ENCODE peak calls at places on chromosomes 6 and 20, in four cellular contexts. E, S, B and P are unnamed samples.

GRCh38 chr6:127900935-127901334 is at the start of gene THEMIS:
- DNase-seq in E (no peak), S (no peak), B (peak), P (no peak)

GRCh38 chr6:31538805-31539400 is 2.9 kb downstream of the DDX39B start:
- DNase-seq in E (no peak), S (no peak), B (no peak), P (no peak)

GRCh38 chr6:16391451-16391912 is 153.1 kb downstream of the GMPR start:
- DNase-seq in E (no peak), S (peak), B (no peak), P (no peak)

GRCh38 chr6:63764318-63764916 is 128.8 kb downstream of the PHF3 start:
- DNase-seq in E (no peak), S (peak), B (peak), P (peak)

GRCh38 chr6:153941768-153942167 is 97.3 kb upstream of the OPRM1 start:
- DNase-seq in E (no peak), S (no peak), B (peak), P (no peak)

GRCh38 chr6:44342052-44342451 is 398 bp upstream of the SPATS1 start:
- DNase-seq in E (no peak), S (no peak), B (no peak), P (no peak)

GRCh38 chr6:102995491-102995890 is 1602.0 kb downstream of the GRIK2 start:
- DNase-seq in E (no peak), S (no peak), B (no peak), P (no peak)

GRCh38 chr6:32105433-32105832 is 3.7 kb downstream of the TNXB start:
- DNase-seq in E (no peak), S (peak), B (no peak), P (no peak)

GRCh38 chr20:24446811-24447210 is 22.6 kb upstream of the SYNDIG1 start:
- DNase-seq in E (no peak), S (no peak), B (no peak), P (no peak)

GRCh38 chr20:62606551-62607201 is 35.6 kb upstream of the SLCO4A1 start:
- DNase-seq in E (peak), S (peak), B (peak), P (no peak)

GRCh38 chr6:7590918-7591302 is 912 bp downstream of the SNRNP48 start:
- DNase-seq in E (no peak), S (peak), B (peak), P (peak)

GRCh38 chr20:57061058-57061900 is 205.2 kb downstream of the BMP7 start:
- DNase-seq in E (no peak), S (peak), B (peak), P (peak)

GRCh38 chr20:57416296-57417022 is 25.3 kb downstream of the RBM38 start:
- DNase-seq in E (peak), S (no peak), B (no peak), P (no peak)

GRCh38 chr20:60559462-60559861 is 601.2 kb downstream of the CDH26 start:
- DNase-seq in E (no peak), S (no peak), B (no peak), P (no peak)

GRCh38 chr6:112831022-112831421 is 483.9 kb downstream of the RFPL4B start:
- DNase-seq in E (no peak), S (peak), B (no peak), P (no peak)

GRCh38 chr6:26240157-26240980 is 124.6 kb upstream of the BTN3A2 start:
- DNase-seq in E (peak), S (peak), B (peak), P (peak)

GRCh38 chr6:14371530-14371929 is 254.0 kb downstream of the CD83 start:
- DNase-seq in E (no peak), S (no peak), B (no peak), P (no peak)

GRCh38 chr6:167932468-167933276 is 64.8 kb upstream of the KIF25 start:
- DNase-seq in E (no peak), S (no peak), B (peak), P (no peak)

GRCh38 chr6:167934426-167934864 is 63.0 kb upstream of the KIF25 start:
- DNase-seq in E (no peak), S (peak), B (peak), P (no peak)

GRCh38 chr6:167937301-167937700 is 60.2 kb upstream of the KIF25 start:
- DNase-seq in E (no peak), S (no peak), B (no peak), P (no peak)

GRCh38 chr6:167933290-167933689 is 64.2 kb upstream of the KIF25 start:
- DNase-seq in E (no peak), S (no peak), B (no peak), P (no peak)

DNA sequence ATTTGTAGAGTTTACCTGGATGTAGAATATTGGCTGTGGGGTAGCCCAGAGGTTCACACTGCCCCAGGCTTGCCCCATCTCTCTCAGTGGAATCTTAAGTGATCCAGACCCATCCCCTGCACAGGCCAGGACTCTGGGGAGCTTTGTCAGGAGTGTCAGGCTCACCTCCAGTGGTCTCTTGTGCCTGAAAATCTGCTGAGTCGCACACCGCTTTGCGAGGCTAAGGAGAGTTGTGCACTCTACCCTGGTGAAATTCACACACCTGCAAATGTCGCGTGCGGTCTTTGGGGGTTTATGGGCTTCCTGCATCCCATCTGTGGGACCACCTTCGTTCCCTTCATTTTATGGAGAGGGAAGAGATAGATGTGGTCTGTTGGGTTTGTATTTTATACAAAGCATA is 63.6 kb upstream of the KIF25 start:
- DNase-seq in E (no peak), S (no peak), B (no peak), P (no peak)
- H3K4me3 ChIP-seq in E (no peak), S (no peak), B (no peak), P (no peak)

DNA sequence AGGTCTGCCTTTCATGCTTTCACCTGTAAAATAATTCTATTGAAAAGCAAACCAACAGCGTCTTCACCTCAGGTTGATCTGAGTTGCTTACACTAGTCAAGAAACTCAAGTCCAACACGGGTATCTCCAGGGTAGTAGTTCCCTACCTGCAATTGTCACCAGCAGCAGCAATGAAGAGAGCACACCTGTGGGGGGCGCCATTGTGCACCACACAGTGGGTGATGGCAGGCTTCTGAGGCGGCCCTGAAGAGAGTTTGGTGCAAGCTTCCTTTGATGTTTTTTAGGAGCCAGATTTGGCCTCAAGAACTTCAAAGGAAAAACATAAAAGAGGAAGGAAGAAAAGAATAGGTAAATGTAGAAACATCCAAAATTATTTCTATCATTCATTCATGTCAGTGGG is 45.1 kb downstream of the KIAA0319 start:
- DNase-seq in E (no peak), S (no peak), B (no peak), P (no peak)
- TF ChIP-seq CTCF in E (no peak), S (no peak), B (no peak), P (peak)

DNA sequence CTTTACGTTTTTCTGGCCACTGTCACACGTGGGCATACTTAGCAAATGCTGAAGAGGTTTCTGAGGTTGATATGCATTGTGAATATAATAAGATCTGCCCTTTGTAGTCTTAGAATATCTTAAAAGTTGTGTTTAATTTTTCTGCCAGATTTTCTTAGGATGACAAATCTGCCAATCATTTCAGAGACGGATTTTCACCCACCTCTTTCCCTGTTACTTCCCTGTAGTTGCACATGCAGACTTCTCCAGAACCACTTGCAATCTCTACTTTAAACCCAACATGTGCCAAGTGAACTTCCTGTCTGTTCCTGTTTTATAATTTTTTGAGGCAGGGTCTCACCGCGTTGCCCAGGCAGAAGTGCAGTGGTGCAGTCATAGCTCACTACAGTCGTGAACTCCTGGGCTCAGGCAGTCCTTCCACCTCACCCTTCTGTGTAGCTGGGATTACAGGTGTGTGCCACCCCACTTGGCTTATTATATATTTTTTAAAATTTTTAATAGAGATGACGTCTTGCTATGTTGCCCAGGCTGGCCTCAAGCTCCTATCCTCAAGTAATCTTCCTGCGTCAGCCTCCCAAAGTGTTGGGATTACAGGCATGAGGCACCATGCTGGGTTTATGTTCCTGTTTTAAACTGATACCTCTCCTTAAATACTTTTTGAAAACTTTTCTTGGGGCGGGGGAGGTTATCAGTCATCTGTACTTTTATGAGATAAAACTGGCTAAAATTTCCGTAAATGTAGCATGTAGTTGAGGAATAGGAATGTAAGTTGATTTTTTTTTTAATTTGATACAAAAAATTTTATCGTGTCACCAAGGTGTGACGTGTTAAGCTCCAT is 2.7 kb downstream of the IGF2R start:
- DNase-seq in E (no peak), S (no peak), B (no peak), P (no peak)
- H3K4me3 ChIP-seq in E (no peak), S (peak), B (no peak), P (no peak)

GRCh38 chr20:44736170-44737021 is 9.3 kb upstream of the KCNK15 start:
- DNase-seq in E (no peak), S (peak), B (peak), P (peak)

GRCh38 chr20:44733341-44734069 is 12.2 kb upstream of the KCNK15 start:
- DNase-seq in E (peak), S (peak), B (peak), P (peak)

GRCh38 chr20:44735816-44736169 is 9.9 kb upstream of the KCNK15 start:
- DNase-seq in E (no peak), S (no peak), B (no peak), P (no peak)

GRCh38 chr20:44737116-44737515 is 8.5 kb upstream of the KCNK15 start:
- DNase-seq in E (no peak), S (no peak), B (no peak), P (no peak)

GRCh38 chr20:44734938-44735337 is 10.7 kb upstream of the KCNK15 start:
- DNase-seq in E (no peak), S (peak), B (no peak), P (peak)
- TF ChIP-seq CTCF in E (no peak), S (peak), B (no peak), P (peak)

GRCh38 chr6:77463308-77463880 is at the start of gene HTR1B:
- DNase-seq in E (peak), S (no peak), B (peak), P (no peak)

GRCh38 chr6:77467038-77467437 is 3.7 kb upstream of the HTR1B start:
- DNase-seq in E (no peak), S (no peak), B (no peak), P (no peak)

GRCh38 chr6:77468939-77469338 is 5.6 kb upstream of the HTR1B start:
- DNase-seq in E (no peak), S (no peak), B (no peak), P (no peak)

GRCh38 chr6:77463881-77464867 is 883 bp upstream of the HTR1B start:
- DNase-seq in E (peak), S (no peak), B (no peak), P (no peak)

DNA sequence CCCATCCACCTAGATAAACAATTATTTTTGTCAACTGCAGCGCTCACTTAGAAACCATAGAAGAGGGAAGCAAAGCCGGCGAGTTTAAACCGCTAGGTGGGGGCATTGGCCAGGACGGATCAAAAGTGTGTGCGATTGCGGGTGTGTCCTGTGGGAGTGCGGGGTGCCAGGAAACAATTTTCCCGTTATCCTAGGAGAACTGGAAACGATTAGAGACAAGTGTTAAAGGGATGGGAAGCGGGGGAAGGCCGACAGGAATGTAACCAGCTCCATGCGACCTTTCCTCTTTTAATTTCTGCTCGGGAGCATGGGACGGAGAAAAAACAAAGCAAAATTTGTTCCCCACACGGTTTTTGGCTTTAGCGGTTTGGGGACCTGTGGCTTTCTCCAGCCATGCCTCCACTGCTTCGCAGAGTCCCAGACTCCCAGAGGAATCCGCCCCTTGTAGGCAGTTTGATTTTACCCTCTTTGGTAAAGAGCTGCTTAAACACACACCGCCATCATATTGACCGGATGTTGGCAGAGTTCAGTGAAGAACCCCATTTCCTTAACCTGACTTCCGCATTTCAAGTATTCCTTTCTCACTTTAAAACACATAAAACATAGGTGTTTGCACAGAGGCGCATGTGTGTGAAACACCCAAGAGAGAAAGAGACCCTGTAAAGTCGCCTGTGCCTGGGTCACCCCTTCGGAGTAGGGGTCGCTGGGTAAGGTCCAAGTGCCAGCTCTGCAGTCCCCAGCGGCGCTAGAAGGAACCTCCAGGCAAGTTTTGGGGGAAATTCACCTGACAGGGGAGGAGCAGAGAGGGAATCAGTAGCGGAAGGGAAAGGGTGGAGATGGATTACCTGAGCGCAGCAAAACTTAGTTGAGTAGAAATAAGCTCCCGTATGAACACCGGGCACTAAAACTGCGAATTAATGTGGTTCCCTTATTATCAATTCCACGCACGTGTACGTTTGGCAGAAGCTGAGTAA is 3.1 kb upstream of the HTR1B start:
- DNase-seq in E (peak), S (peak), B (peak), P (peak)
- H3K4me3 ChIP-seq in E (peak), S (peak), B (no peak), P (peak)

DNA sequence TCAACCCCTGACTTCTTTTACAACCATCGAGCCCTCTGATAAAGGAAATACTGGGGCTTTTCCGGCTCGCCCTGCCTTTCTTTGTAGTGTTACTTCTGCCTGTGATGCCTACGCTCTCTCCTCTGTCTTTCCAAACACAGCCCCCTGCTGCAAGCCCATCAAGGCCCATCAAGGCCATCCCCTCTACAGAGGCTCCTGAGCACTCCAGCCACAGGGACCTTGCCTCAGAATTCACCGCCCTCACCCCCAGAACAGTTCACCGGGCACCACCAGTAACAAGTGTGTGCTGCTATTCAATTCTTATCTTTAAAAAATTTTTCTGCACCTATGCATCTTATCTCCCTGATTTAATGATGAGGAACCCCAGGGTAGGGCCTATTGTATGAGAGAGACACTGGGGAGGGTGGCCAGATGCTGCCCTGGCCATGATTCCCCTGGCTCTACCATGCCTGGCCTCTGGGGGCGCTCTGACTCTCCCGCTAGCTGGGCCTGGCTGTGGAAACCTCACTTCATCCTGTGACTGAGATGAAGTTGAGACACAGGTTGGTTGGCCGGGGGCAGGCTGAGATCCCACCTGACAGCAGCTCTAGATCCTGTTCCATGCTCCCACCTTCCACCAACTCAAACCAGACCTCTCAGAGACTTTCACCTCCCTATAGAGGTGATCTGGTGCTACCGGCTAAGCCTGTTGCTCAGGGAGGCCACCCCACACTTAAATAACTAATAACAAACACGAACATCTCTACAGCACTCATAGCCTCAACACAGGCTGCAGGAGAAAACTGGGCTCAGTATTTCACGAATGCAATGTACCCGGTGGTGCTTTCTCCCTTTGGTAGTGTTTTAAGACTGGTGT is 19.2 kb upstream of the GLP1R start:
- DNase-seq in E (peak), S (peak), B (peak), P (peak)
- TF ChIP-seq CTCF in E (peak), S (peak), B (peak), P (peak)

GRCh38 chr6:151353795-151354194 is 37.6 kb downstream of the ZBTB2 start:
- DNase-seq in E (no peak), S (no peak), B (no peak), P (no peak)

GRCh38 chr6:151357758-151358436 is 33.5 kb downstream of the ZBTB2 start:
- DNase-seq in E (no peak), S (no peak), B (no peak), P (no peak)

GRCh38 chr6:151365233-151365632 is 26.1 kb downstream of the ZBTB2 start:
- DNase-seq in E (no peak), S (no peak), B (no peak), P (no peak)

GRCh38 chr6:151358475-151358874 is 32.9 kb downstream of the ZBTB2 start:
- DNase-seq in E (no peak), S (no peak), B (no peak), P (no peak)

GRCh38 chr6:151359486-151359885 is 31.9 kb downstream of the ZBTB2 start:
- DNase-seq in E (no peak), S (no peak), B (no peak), P (no peak)
- H3K4me3 ChIP-seq in E (no peak), S (no peak), B (no peak), P (no peak)

DNA sequence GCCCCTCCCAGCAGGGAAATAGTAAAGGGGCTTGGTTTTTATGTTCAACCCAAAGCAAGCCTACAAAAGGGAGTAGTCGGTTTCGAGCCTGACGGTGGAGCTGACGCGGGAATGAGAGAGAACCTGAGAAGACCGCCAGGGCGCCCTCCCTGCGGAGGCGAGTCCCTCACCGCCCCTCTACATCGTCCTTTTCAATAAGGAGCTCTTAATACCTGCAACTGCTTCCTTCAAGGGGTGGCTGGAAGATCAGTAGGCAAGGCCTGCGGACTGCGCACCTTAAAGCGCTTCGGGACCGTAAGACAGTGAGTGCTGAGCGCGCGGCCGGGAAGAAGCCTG is 709 bp upstream of the ZNF76 start:
- DNase-seq in E (no peak), S (peak), B (no peak), P (peak)
- TF ChIP-seq CTCF in E (no peak), S (peak), B (no peak), P (no peak)